ENCODE peak calls at places on chromosomes 1 and 21, in ten cellular contexts. M is cardiac muscle cell, G is hepatocyte, J is fibroblast of lung, B is right lobe of liver, X is body of pancreas, P is ascending aorta, L is IMR-90, F is pancreas, S is thyroid gland. R is an unnamed sample.

GRCh38 chr1:100616121-100616621 is 78.2 kb downstream of the GPR88 start:
- DNase-seq in M (no peak), G (no peak), J (no peak), B (no peak), X (no peak), P (no peak), L (no peak), F (no peak), S (no peak), R (no peak)

GRCh38 chr1:20373286-20373685 is 82.6 kb downstream of the VWA5B1 start:
- DNase-seq in M (no peak), G (no peak), J (no peak), B (no peak), X (no peak), P (no peak), L (no peak), F (no peak), S (no peak), R (no peak)

GRCh38 chr1:151324390-151324930 is 2.8 kb downstream of the PI4KB start:
- DNase-seq in M (no peak), G (no peak), J (no peak), B (no peak), X (no peak), P (no peak), L (no peak), F (no peak), S (no peak), R (no peak)

GRCh38 chr1:22387888-22388564 is 63.6 kb upstream of the ZBTB40 start:
- DNase-seq in M (peak; percentile 30), G (peak; percentile 32), J (peak; percentile 10), B (no peak), X (no peak), P (no peak), L (no peak), F (no peak), S (no peak), R (no peak)

GRCh38 chr1:92577251-92577895 is 90.6 kb upstream of the GFI1 start:
- DNase-seq in M (peak; percentile 73), G (no peak), J (peak; percentile 76), B (no peak), X (no peak), P (no peak), L (peak; percentile 29), F (no peak), S (peak; percentile 78), R (peak; percentile 22)

GRCh38 chr1:245896258-245896657 is 610.8 kb downstream of the SMYD3 start:
- DNase-seq in M (no peak), G (no peak), J (no peak), B (no peak), X (no peak), P (no peak), L (no peak), F (no peak), S (no peak), R (no peak)

GRCh38 chr1:244011251-244011650 is 39.8 kb upstream of the ZBTB18 start:
- DNase-seq in M (peak; percentile 12), G (no peak), J (peak; percentile 44), B (no peak), X (no peak), P (no peak), L (peak; percentile 59), F (no peak), S (no peak), R (no peak)

GRCh38 chr1:10897321-10897980 is 101.0 kb upstream of the CASZ1 start:
- DNase-seq in M (no peak), G (peak; percentile 3), J (peak; percentile 21), B (no peak), X (no peak), P (no peak), L (no peak), F (no peak), S (no peak), R (no peak)

GRCh38 chr1:15681346-15682290 is 2.5 kb upstream of the PLEKHM2 start:
- DNase-seq in M (no peak), G (peak; percentile 30), J (no peak), B (no peak), X (no peak), P (no peak), L (no peak), F (no peak), S (peak; percentile 22), R (no peak)

GRCh38 chr1:114468710-114469468 is 42.1 kb downstream of the TRIM33 start:
- DNase-seq in M (peak; percentile 23), G (no peak), J (peak; percentile 46), B (no peak), X (no peak), P (no peak), L (peak; percentile 23), F (no peak), S (no peak), R (no peak)

GRCh38 chr1:225860107-225860506 is 22.1 kb downstream of the TMEM63A start:
- DNase-seq in M (no peak), G (no peak), J (no peak), B (no peak), X (no peak), P (no peak), L (no peak), F (no peak), S (no peak), R (no peak)

GRCh38 chr1:205225901-205226765 is 1.6 kb upstream of the TMCC2 start:
- DNase-seq in M (no peak), G (no peak), J (peak; percentile 79), B (no peak), X (peak; percentile 18), P (no peak), L (no peak), F (no peak), S (peak; percentile 71), R (no peak)

GRCh38 chr1:41103761-41104160 is 82.2 kb upstream of the SLFNL1 start:
- DNase-seq in M (no peak), G (no peak), J (no peak), B (no peak), X (no peak), P (no peak), L (no peak), F (no peak), S (no peak), R (no peak)

GRCh38 chr1:86778510-86779218 is 74.3 kb downstream of the SH3GLB1 start:
- DNase-seq in M (peak; percentile 45), G (no peak), J (peak; percentile 85), B (no peak), X (no peak), P (no peak), L (peak; percentile 86), F (no peak), S (no peak), R (no peak)

DNA sequence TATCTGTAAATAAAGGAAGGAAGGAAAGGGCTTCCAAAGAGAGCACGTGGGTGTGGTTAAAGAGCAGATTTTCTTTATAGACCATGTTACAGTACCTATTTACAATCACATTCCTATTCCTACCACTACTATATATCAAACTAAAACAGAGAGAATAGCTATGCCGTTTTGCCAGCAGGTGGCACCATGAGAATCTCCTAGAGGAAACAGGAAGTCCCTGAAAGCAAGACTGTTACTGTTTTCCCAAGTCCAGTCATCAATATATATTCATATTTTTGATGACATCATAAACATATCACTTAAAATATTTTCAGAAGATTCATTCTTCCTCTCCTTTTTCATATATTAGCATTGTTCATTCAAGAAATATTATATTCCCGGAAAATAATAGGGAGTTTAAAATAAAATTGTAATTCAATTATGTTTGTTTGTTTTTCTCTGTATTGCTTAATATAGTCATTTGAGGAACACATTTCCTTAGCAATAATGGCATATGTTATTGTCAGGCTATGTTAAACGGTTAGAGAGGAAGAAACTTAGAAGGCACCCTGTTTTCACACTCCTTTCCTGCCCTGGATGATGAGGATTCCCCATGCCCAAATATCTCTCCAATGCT is 6.6 kb downstream of the CCDC190 start:
- DNase-seq in M (peak; percentile 84), G (peak; percentile 76), J (peak; percentile 82), B (peak; percentile 57), X (peak; percentile 66), P (no peak), L (peak; percentile 82), F (no peak), S (peak; percentile 66), R (peak; percentile 24)
- TF ChIP-seq CTCF in M (peak; percentile 84), G (peak; percentile 83), J (peak; percentile 86), B (peak; percentile 65), X (peak; percentile 56), P (peak; percentile 79), L (peak; percentile 87), F (peak; percentile 50), S (peak; percentile 54), R (peak; percentile 77)

GRCh38 chr1:2277741-2278488 is 49.8 kb downstream of the SKI start:
- DNase-seq in M (no peak), G (no peak), J (no peak), B (no peak), X (no peak), P (no peak), L (no peak), F (peak; percentile 32), S (no peak), R (no peak)
- H3K4me1 ChIP-seq in M (peaks cover 28% of the 10 kb centered on the region), G (peaks cover 64% of the 10 kb centered on the region), J (peaks cover 39% of the 10 kb centered on the region), B (no peaks in the 10 kb centered on the region), X (peaks cover 56% of the 10 kb centered on the region), P (peaks cover 77% of the 10 kb centered on the region), L (peaks cover 58% of the 10 kb centered on the region), F (no peaks in the 10 kb centered on the region), S (peaks cover 72% of the 10 kb centered on the region), R (peaks cover 78% of the 10 kb centered on the region)

DNA sequence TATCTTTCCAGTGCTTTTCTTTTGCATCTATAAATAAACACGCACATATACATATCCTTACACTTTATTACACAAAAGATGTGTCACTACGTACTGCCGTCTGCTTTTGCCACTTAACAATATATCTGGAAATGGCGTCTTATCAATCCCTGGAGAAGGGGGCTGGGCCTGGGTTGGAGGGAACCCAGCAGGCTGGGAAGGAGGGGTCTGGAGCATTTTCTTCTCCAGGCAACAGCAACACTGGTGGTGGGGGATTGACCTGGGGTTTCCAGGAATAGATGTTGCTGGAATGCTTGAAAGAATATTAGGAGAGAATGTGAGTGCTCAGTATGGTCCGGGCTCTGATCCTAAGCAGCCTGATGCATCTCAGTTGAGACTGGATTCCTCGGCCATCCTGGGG is 98.8 kb downstream of the SIK1 start:
- DNase-seq in M (no peak), G (no peak), J (no peak), B (no peak), X (no peak), P (no peak), L (no peak), F (no peak), S (no peak), R (no peak)
- H3K27me3 ChIP-seq in M (no peaks in the 10 kb centered on the region), G (no peaks in the 10 kb centered on the region), J (peaks cover 7% of the 10 kb centered on the region), B (no peaks in the 10 kb centered on the region), X (no peaks in the 10 kb centered on the region), P (no peaks in the 10 kb centered on the region), L (peaks cover 7% of the 10 kb centered on the region), F (no peaks in the 10 kb centered on the region), S (no peaks in the 10 kb centered on the region), R (no peaks in the 10 kb centered on the region)

DNA sequence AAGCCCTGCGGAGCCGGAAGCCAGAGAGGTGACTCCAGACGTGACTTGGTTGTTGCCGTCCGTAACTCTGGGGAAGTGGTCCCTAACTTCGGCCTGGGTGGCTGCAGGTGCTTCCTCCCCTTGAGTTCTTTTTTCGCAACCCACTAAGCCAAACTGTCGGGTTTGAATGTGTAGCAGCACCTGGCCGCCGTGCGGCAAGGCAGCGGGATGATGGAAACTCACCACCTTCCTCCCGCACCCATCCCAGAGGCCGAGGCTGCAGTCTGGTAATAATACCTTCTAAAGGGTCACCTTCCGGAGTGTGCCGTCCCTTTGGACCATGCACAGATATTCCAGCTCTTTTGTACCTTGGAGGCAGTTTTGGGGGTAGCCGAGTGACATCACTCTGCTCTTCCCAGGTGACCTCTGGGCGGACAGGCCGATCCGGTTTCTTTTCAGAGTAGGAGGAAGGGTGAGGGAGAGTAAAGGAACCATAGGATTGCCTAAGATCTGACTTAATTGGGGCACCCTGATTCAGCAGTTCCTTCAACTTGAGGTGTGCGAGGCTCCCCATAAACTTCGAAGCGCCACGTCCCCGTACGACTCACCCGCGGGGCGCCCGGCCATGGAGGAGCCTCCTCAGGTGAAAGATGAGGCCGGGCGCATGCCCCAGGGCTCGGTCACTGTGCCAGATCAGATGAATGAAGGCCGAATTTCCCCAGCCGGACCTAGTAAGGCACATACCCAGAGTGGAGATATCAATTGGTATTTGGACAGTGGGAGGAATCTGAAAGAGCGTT is 1.0 kb downstream of the KCNK1 start:
- DNase-seq in M (no peak), G (peak; percentile 39), J (no peak), B (peak; percentile 54), X (peak; percentile 39), P (no peak), L (no peak), F (peak; percentile 48), S (peak; percentile 44), R (no peak)
- TF ChIP-seq CTCF in M (no peak), G (no peak), J (no peak), B (no peak), X (no peak), P (no peak), L (no peak), F (no peak), S (no peak), R (no peak)